ENCODE peak calls at places on chromosomes 11 and 22, in ten cellular contexts. I is stimulated activated CD4-positive, alpha-beta T cell treated with anti-CD3 and anti-CD28 coated beads, Interleukin-4, amount 100 ng/mL, for 24 hours; K is kidney; N is A549; O is HT-29; B is stimulated activated CD8-positive, alpha-beta memory T cell treated with anti-CD3 and anti-CD28 coated beads, Interleukin-4, amount 100 ng/mL, for 4 hours; W is NCI-H69; Y is T-helper 1 cell; A is ureter; P is T-helper 17 cell. S is an unnamed sample.

GRCh38 chr11:35321532-35322320 is 97.6 kb downstream of the SLC1A2 start:
- DNase-seq in Y (no peak), B (no peak), P (no peak), N (no peak), K (no peak), A (no peak), O (no peak), W (peak; percentile 93), I (no peak), S (no peak)

GRCh38 chr11:75719639-75720239 is 2.1 kb downstream of the MOGAT2 start:
- DNase-seq in Y (no peak), A (no peak), P (no peak), K (no peak), B (no peak), N (no peak), O (no peak), I (no peak), W (no peak), S (no peak)

GRCh38 chr11:125105921-125106320 is 5.5 kb downstream of the TMEM218 start:
- DNase-seq in B (no peak), P (no peak), I (no peak), N (no peak), W (no peak), O (no peak), K (no peak), A (no peak), Y (no peak), S (no peak)

GRCh38 chr22:42562282-42562681 is 8.5 kb downstream of the SERHL2 start:
- DNase-seq in B (no peak), Y (no peak), K (no peak), W (no peak), N (no peak), P (no peak), A (no peak), I (no peak), O (no peak), S (no peak)

GRCh38 chr11:46234261-46234660 is 43.2 kb upstream of the CREB3L1 start:
- DNase-seq in B (no peak), I (no peak), N (no peak), Y (no peak), W (peak; percentile 51), O (no peak), A (no peak), K (no peak), P (no peak), S (no peak)

GRCh38 chr11:109772846-109773400 is 320.3 kb upstream of the ZC3H12C start:
- DNase-seq in P (no peak), I (no peak), Y (no peak), K (no peak), W (peak; percentile 100), A (no peak), O (no peak), N (no peak), B (no peak), S (no peak)

GRCh38 chr11:119339581-119340334 is 925 bp downstream of the C1QTNF5 start:
- DNase-seq in W (peak; percentile 76), K (peak; percentile 93), A (no peak), N (no peak), O (peak; percentile 42), Y (no peak), P (no peak), B (no peak), I (peak; percentile 34), S (no peak)

GRCh38 chr22:36258750-36259619 is 6.1 kb downstream of the APOL1 start:
- DNase-seq in B (no peak), Y (peak; percentile 50), A (peak; percentile 78), I (no peak), K (peak; percentile 79), O (no peak), N (no peak), P (no peak), W (peak; percentile 43), S (no peak)

GRCh38 chr11:57568330-57568766 is 876 bp upstream of the UBE2L6 start:
- DNase-seq in B (peak; percentile 70), W (no peak), I (peak; percentile 92), Y (peak; percentile 85), N (no peak), A (peak; percentile 88), O (peak; percentile 83), K (no peak), P (peak; percentile 91), S (no peak)

GRCh38 chr22:38413085-38414008 is 41.7 kb downstream of the KCNJ4 start:
- DNase-seq in N (no peak), P (no peak), A (peak; percentile 38), I (no peak), Y (no peak), B (no peak), K (peak; percentile 74), O (no peak), W (peak; percentile 75), S (no peak)

GRCh38 chr11:116610190-116610589 is 162.6 kb downstream of the BUD13 start:
- DNase-seq in N (no peak), I (no peak), W (peak; percentile 97), O (no peak), P (no peak), A (no peak), K (no peak), Y (no peak), B (no peak), S (no peak)

GRCh38 chr11:115324569-115325432 is 179.4 kb downstream of the CADM1 start:
- DNase-seq in W (peak; percentile 95), I (peak; percentile 6), K (no peak), O (peak; percentile 57), Y (peak; percentile 57), P (no peak), B (no peak), A (no peak), N (peak; percentile 67), S (peak; percentile 81)

GRCh38 chr11:70107756-70108155 is 29.6 kb downstream of the ANO1 start:
- DNase-seq in P (no peak), I (no peak), W (no peak), O (no peak), A (no peak), B (no peak), N (no peak), Y (no peak), K (no peak), S (no peak)

GRCh38 chr11:58285483-58286040 is 17.5 kb upstream of the OR10W1 start:
- DNase-seq in N (no peak), B (no peak), P (no peak), Y (no peak), A (no peak), I (no peak), W (no peak), K (no peak), O (peak; percentile 7), S (no peak)

GRCh38 chr22:41471606-41472005 is 2.7 kb downstream of the ACO2 start:
- DNase-seq in K (no peak), I (no peak), A (no peak), P (no peak), W (no peak), Y (no peak), B (no peak), N (no peak), O (no peak), S (no peak)

GRCh38 chr22:49297871-49298721 is 529.6 kb downstream of the BRD1 start:
- DNase-seq in B (no peak), A (peak; percentile 41), O (no peak), N (no peak), P (no peak), I (no peak), W (no peak), Y (no peak), K (no peak), S (no peak)

GRCh38 chr22:29268511-29269229 is 602 bp downstream of the EWSR1 start:
- DNase-seq in P (no peak), K (peak; percentile 88), N (peak; percentile 33), Y (peak; percentile 45), O (peak; percentile 53), A (no peak), I (peak; percentile 49), B (no peak), W (peak; percentile 89), S (no peak)

GRCh38 chr11:6932150-6932549 is 5.9 kb downstream of the ZNF215 start:
- DNase-seq in I (no peak), N (no peak), O (no peak), K (no peak), W (no peak), P (no peak), B (no peak), Y (peak; percentile 6), A (no peak), S (no peak)

GRCh38 chr22:41445171-41446056 is 1.2 kb downstream of the TOB2 start:
- DNase-seq in K (peak; percentile 73), Y (peak; percentile 29), N (peak; percentile 30), B (no peak), W (peak; percentile 78), O (peak; percentile 34), I (peak; percentile 41), P (no peak), A (peak; percentile 54), S (peak; percentile 56)

GRCh38 chr11:73137942-73138274 is 4.2 kb downstream of the FCHSD2 start:
- DNase-seq in O (no peak), W (no peak), N (no peak), K (no peak), P (no peak), Y (no peak), A (no peak), I (no peak), B (no peak), S (no peak)

GRCh38 chr22:25514436-25514835 is 50.0 kb upstream of the GRK3 start:
- DNase-seq in Y (no peak), O (no peak), K (no peak), P (no peak), A (no peak), I (no peak), W (peak; percentile 33), B (no peak), N (peak; percentile 42), S (no peak)

GRCh38 chr11:15123849-15124248 is 9.1 kb downstream of the INSC start:
- DNase-seq in W (no peak), K (no peak), P (no peak), B (no peak), Y (no peak), N (no peak), I (no peak), O (no peak), A (no peak), S (peak; percentile 77)

GRCh38 chr22:20080445-20080775 is 369 bp downstream of the DGCR8 start:
- DNase-seq in B (peak; percentile 42), A (peak; percentile 53), Y (peak; percentile 68), K (peak; percentile 88), P (peak; percentile 59), N (peak; percentile 50), I (peak; percentile 68), O (peak; percentile 80), W (peak; percentile 90), S (peak; percentile 11)

GRCh38 chr22:30212363-30212995 is 34.1 kb downstream of the LIF start:
- DNase-seq in A (peak; percentile 81), I (no peak), Y (peak; percentile 55), B (no peak), W (peak; percentile 79), N (peak; percentile 98), K (peak; percentile 87), P (no peak), O (peak; percentile 82), S (peak; percentile 92)

GRCh38 chr11:4068962-4069361 is 25.6 kb upstream of the RRM1 start:
- DNase-seq in O (no peak), B (no peak), P (no peak), W (no peak), A (no peak), K (no peak), N (no peak), Y (no peak), I (no peak), S (no peak)

GRCh38 chr11:134856371-134856971 is 444.4 kb upstream of the B3GAT1 start:
- DNase-seq in N (no peak), B (no peak), P (no peak), K (no peak), A (no peak), O (no peak), I (no peak), W (no peak), Y (no peak), S (no peak)

GRCh38 chr11:2769779-2770555 is 70.2 kb upstream of the KCNQ1OT1 start:
- DNase-seq in A (no peak), B (no peak), W (no peak), I (peak; percentile 1), Y (no peak), O (no peak), K (peak; percentile 73), P (no peak), N (no peak), S (no peak)

GRCh38 chr11:118145285-118146227 is 7.1 kb downstream of the SCN4B start:
- DNase-seq in I (peak; percentile 92), N (peak; percentile 67), A (peak; percentile 89), O (peak; percentile 97), K (peak; percentile 94), Y (peak; percentile 80), W (peak; percentile 95), P (peak; percentile 79), B (peak; percentile 67), S (peak; percentile 89)